ENCODE peak calls at places on chromosomes 5 and 9, in four cellular contexts. H is A549, Y is HepG2, E is K562. J is an unnamed sample.

GRCh38 chr9:109619310-109619709 is 121.2 kb upstream of the PTPN3 start:
- DNase-seq in H (no peak), Y (no peak), E (no peak), J (no peak)

GRCh38 chr5:39547548-39548154 is 122.9 kb upstream of the DAB2 start:
- DNase-seq in H (peak; percentile 49), Y (peak; percentile 41), E (peak; percentile 37), J (no peak)

GRCh38 chr5:24510523-24510988 is 134.2 kb downstream of the CDH10 start:
- DNase-seq in H (no peak), Y (peak; percentile 82), E (no peak), J (no peak)

GRCh38 chr5:109868737-109869136 is 179.0 kb downstream of the MAN2A1 start:
- DNase-seq in H (no peak), Y (no peak), E (no peak), J (no peak)

GRCh38 chr5:114658179-114658578 is 296.3 kb downstream of the KCNN2 start:
- DNase-seq in H (no peak), Y (no peak), E (no peak), J (no peak)

GRCh38 chr9:7973123-7973522 is 173.5 kb upstream of the DMAC1 start:
- DNase-seq in H (no peak), Y (no peak), E (no peak), J (no peak)

GRCh38 chr5:144209421-144209820 is 38.7 kb downstream of the KCTD16 start:
- DNase-seq in H (no peak), Y (no peak), E (no peak), J (no peak)

GRCh38 chr5:111735829-111736228 is 21.2 kb downstream of the NREP start:
- DNase-seq in H (no peak), Y (no peak), E (no peak), J (peak; percentile 23)

GRCh38 chr9:21994526-21994995 is at the start of gene CDKN2B-AS1:
- DNase-seq in H (no peak), Y (no peak), E (no peak), J (peak; percentile 74)

GRCh38 chr9:22010881-22011625 is 1.9 kb upstream of the CDKN2B start:
- DNase-seq in H (no peak), Y (peak; percentile 20), E (no peak), J (no peak)

GRCh38 chr5:10831416-10831815 is 70.4 kb upstream of the DAP start:
- DNase-seq in H (no peak), Y (no peak), E (no peak), J (no peak)

GRCh38 chr5:13250450-13251291 is 693.8 kb downstream of the DNAH5 start:
- DNase-seq in H (peak; percentile 14), Y (peak; percentile 13), E (peak; percentile 26), J (no peak)

GRCh38 chr9:90641868-90642558 is 611 bp downstream of the DIRAS2 start:
- DNase-seq in H (no peak), Y (no peak), E (no peak), J (peak; percentile 49)

GRCh38 chr9:35798658-35799366 is 7.4 kb downstream of the NPR2 start:
- DNase-seq in H (no peak), Y (peak; percentile 25), E (peak; percentile 47), J (no peak)

GRCh38 chr5:75869891-75870290 is 152.7 kb upstream of the POC5 start:
- DNase-seq in H (no peak), Y (no peak), E (no peak), J (no peak)

GRCh38 chr5:174522641-174523260 is 201.6 kb upstream of the MSX2 start:
- DNase-seq in H (no peak), Y (no peak), E (no peak), J (no peak)

GRCh38 chr9:106438928-106439327 is 424.0 kb upstream of the ZNF462 start:
- DNase-seq in H (no peak), Y (no peak), E (no peak), J (no peak)

DNA sequence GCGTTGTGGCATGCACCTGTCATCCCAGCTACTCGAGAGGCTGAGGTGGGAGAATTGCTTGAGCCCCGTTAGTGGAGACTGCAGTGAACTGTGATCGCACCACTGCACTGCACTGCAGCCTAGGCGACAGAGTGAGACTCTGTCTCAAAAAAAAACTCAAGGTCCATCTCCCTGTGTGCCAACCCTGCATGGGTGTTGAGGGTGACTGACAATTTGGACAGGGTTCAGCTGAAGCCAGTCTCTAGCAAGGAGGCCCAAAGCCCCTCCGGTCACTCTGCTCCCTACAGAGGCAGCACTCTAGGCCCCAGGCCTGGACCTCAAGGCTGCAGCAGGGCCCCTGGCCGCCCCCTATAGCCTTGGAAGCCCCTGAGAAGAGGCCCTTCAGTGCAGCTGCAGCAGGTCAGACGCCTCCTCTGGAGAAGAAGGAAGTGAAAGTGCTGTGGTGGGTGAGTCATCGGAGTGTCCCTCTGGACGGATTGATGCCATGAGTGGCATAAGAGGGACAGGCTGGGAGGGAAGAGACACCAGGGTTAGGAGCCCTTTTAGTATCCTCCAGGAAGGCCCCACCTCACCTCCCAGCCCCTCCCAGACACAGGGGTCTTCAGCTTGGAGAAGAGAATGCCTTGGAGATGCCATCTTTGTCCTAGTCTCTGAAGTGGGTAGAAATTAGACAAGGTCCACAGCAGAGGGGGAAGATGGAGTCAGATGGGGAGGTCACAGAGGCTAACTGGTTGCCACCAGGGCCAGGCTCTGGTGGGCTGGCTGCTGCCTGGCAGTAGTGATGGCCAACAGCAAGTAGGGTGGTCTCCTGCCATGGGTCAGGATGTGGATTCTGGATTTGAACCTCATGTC is 39.1 kb upstream of the NEK6 start:
- DNase-seq in H (peak; percentile 72), Y (peak; percentile 30), E (no peak), J (no peak)
- TF ChIP-seq PHF8 in H (no peak), Y (no peak), E (no peak), J (no peak)

DNA sequence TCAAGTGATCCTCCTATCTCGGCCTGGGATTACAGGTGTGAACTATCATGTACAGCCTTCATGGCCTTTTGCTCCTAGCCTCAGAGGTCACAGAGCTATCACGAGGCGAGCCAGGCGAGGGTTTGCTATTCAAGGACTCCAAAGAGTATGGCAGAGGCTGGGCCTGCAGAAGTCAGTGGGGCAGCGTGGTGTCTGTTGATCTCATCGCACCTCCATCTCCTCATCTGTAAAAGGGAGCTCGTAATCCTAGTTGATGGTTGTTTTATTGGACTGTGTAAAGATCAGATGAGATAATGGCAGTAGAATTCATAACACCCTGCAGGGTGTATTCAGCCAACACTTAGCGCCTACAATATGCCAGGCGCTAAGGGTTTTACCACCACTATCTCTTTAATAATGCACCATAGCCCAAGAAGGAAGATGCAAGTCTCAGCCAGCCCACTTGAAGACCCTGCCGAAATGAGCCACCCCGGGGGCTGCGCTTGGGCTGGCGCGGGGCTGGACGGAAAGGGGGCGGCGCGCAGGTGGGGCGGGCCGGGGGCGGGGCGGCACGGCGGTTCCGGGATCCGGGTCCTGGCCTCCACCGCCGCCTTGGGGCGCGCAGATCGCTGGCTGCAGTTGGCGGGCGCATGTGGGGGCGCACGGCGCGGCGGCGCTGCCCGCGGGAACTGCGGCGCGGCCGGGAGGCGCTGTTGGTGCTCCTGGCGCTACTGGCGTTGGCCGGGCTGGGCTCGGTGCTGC is at the start of gene GALNT12:
- DNase-seq in H (peak; percentile 52), Y (no peak), E (peak; percentile 92), J (no peak)
- TF ChIP-seq PHF8 in H (no peak), Y (no peak), E (peak; percentile 68), J (peak; percentile 55)

GRCh38 chr9:100058699-100059579 is 39.9 kb downstream of the ERP44 start:
- DNase-seq in H (no peak), Y (no peak), E (no peak), J (no peak)

GRCh38 chr9:100066539-100066938 is 32.3 kb downstream of the ERP44 start:
- DNase-seq in H (no peak), Y (no peak), E (no peak), J (no peak)

GRCh38 chr9:100057624-100058023 is 41.2 kb downstream of the ERP44 start:
- DNase-seq in H (no peak), Y (no peak), E (no peak), J (no peak)

GRCh38 chr9:100064872-100065581 is 33.8 kb downstream of the ERP44 start:
- DNase-seq in H (no peak), Y (no peak), E (no peak), J (no peak)

DNA sequence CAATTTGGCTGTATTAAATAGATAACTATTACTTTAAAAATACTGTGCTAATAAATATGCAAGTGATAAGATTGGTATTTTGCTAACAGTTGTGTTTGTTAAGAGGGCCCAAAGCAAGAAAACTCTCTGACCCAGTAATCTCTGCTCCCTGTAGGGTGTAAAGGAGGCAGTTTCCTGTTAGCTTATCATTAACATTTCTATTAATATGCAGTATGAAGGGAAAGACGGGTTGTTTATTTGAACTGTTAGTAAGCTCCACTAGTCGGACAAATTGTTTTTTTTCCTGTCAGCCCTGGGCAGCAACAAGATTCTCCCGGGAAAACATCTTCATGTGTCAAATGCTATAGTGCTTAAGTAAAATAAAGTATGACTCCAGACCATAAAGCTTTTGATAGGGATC is 35.6 kb downstream of the ERP44 start:
- DNase-seq in H (no peak), Y (no peak), E (no peak), J (no peak)
- TF ChIP-seq PHF8 in H (no peak), Y (no peak), E (no peak), J (no peak)

GRCh38 chr9:18969095-18969494 is 63.9 kb downstream of the SAXO1 start:
- DNase-seq in H (no peak), Y (no peak), E (no peak), J (no peak)
- TF ChIP-seq PHF8 in H (no peak), Y (no peak), E (no peak), J (no peak)

GRCh38 chr5:164203581-164204225 is 698.3 kb downstream of the MAT2B start:
- DNase-seq in H (no peak), Y (no peak), E (no peak), J (no peak)
- TF ChIP-seq PHF8 in H (no peak), Y (no peak), E (no peak), J (no peak)

DNA sequence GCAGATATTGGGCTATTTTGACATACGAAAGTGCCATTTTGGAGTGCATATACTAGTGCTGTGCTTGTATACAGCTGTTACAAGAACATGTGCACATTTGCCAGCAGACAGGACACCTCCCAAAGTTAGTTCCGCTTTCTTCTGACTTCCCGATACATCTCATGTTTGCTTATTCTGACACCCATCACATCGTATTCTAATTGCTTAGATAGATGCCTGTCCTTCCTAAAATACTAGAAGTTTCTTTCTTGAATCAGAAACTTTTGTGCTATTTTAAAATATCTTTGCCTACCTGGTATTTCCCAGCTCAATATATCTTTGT is 177.8 kb downstream of the TTLL11 start:
- DNase-seq in H (no peak), Y (no peak), E (no peak), J (no peak)
- TF ChIP-seq PHF8 in H (no peak), Y (no peak), E (no peak), J (no peak)

GRCh38 chr5:141665995-141666940 is 15.1 kb upstream of the FCHSD1 start:
- DNase-seq in H (no peak), Y (no peak), E (no peak), J (no peak)

GRCh38 chr5:141669519-141669918 is 12.5 kb downstream of the ARAP3 start:
- DNase-seq in H (no peak), Y (no peak), E (no peak), J (no peak)

GRCh38 chr5:141664733-141665461 is 13.7 kb upstream of the FCHSD1 start:
- DNase-seq in H (peak; percentile 78), Y (peak; percentile 56), E (peak; percentile 76), J (peak; percentile 66)

GRCh38 chr5:141672071-141672855 is 9.8 kb downstream of the ARAP3 start:
- DNase-seq in H (no peak), Y (no peak), E (no peak), J (no peak)

GRCh38 chr5:141668601-141669265 is 13.3 kb downstream of the ARAP3 start:
- DNase-seq in H (no peak), Y (no peak), E (no peak), J (no peak)
- TF ChIP-seq PHF8 in H (no peak), Y (no peak), E (no peak), J (no peak)

GRCh38 chr5:84578226-84578625 is 193.5 kb upstream of the EDIL3 start:
- DNase-seq in H (no peak), Y (no peak), E (no peak), J (no peak)
- TF ChIP-seq PHF8 in H (no peak), Y (no peak), E (no peak), J (no peak)